ENCODE peak calls at places on chromosomes 5 and 9, in eight cellular contexts. One of them, this sample, is unnamed.

GRCh38 chr5:147509710-147510651 is at the start of gene DPYSL3:
- DNase-seq in hepatocyte: peak; percentile 87
- DNase-seq in omental fat pad: peak; percentile 27
- DNase-seq in upper lobe of right lung: peak; percentile 78
- DNase-seq in cardiac muscle cell: peak; percentile 86
- DNase-seq in left lung: peak; percentile 87
- DNase-seq in endothelial cell: peak; percentile 74
- DNase-seq in spleen: peak; percentile 83
- DNase-seq in this sample: peak; percentile 69

GRCh38 chr9:16276866-16277265 is 593.6 kb downstream of the BNC2 start:
- DNase-seq in endothelial cell: no peak
- DNase-seq in cardiac muscle cell: no peak
- DNase-seq in hepatocyte: no peak
- DNase-seq in left lung: peak; percentile 41
- DNase-seq in omental fat pad: no peak
- DNase-seq in spleen: no peak
- DNase-seq in upper lobe of right lung: no peak
- DNase-seq in this sample: no peak

GRCh38 chr9:132144708-132145365 is 17.0 kb upstream of the NTNG2 start:
- DNase-seq in cardiac muscle cell: no peak
- DNase-seq in upper lobe of right lung: no peak
- DNase-seq in left lung: no peak
- DNase-seq in omental fat pad: no peak
- DNase-seq in spleen: no peak
- DNase-seq in endothelial cell: no peak
- DNase-seq in hepatocyte: no peak
- DNase-seq in this sample: no peak

GRCh38 chr5:60903356-60903755 is 41.5 kb downstream of the ERCC8 start:
- DNase-seq in endothelial cell: no peak
- DNase-seq in hepatocyte: no peak
- DNase-seq in upper lobe of right lung: no peak
- DNase-seq in cardiac muscle cell: no peak
- DNase-seq in left lung: no peak
- DNase-seq in spleen: no peak
- DNase-seq in omental fat pad: no peak
- DNase-seq in this sample: no peak

GRCh38 chr9:133238272-133238850 is 29.3 kb upstream of the OBP2B start:
- DNase-seq in hepatocyte: peak; percentile 86
- DNase-seq in upper lobe of right lung: peak; percentile 92
- DNase-seq in left lung: peak; percentile 93
- DNase-seq in omental fat pad: peak; percentile 70
- DNase-seq in cardiac muscle cell: peak; percentile 94
- DNase-seq in spleen: peak; percentile 83
- DNase-seq in endothelial cell: peak; percentile 86
- DNase-seq in this sample: peak; percentile 84

GRCh38 chr9:93900436-93900819 is 54.7 kb downstream of the BARX1 start:
- DNase-seq in hepatocyte: no peak
- DNase-seq in upper lobe of right lung: no peak
- DNase-seq in omental fat pad: no peak
- DNase-seq in left lung: no peak
- DNase-seq in cardiac muscle cell: no peak
- DNase-seq in endothelial cell: no peak
- DNase-seq in spleen: peak; percentile 44
- DNase-seq in this sample: no peak

GRCh38 chr5:57779383-57780223 is 297.0 kb upstream of the ACTBL2 start:
- DNase-seq in upper lobe of right lung: no peak
- DNase-seq in hepatocyte: peak; percentile 73
- DNase-seq in left lung: no peak
- DNase-seq in spleen: no peak
- DNase-seq in omental fat pad: no peak
- DNase-seq in cardiac muscle cell: peak; percentile 69
- DNase-seq in endothelial cell: peak; percentile 51
- DNase-seq in this sample: peak; percentile 36

GRCh38 chr9:136192289-136193126 is 12.4 kb downstream of the LHX3 start:
- DNase-seq in omental fat pad: no peak
- DNase-seq in cardiac muscle cell: no peak
- DNase-seq in endothelial cell: no peak
- DNase-seq in hepatocyte: no peak
- DNase-seq in spleen: no peak
- DNase-seq in left lung: no peak
- DNase-seq in upper lobe of right lung: no peak
- DNase-seq in this sample: no peak

GRCh38 chr5:168446987-168447386 is 39.3 kb upstream of the RARS1 start:
- DNase-seq in left lung: no peak
- DNase-seq in cardiac muscle cell: no peak
- DNase-seq in endothelial cell: no peak
- DNase-seq in omental fat pad: no peak
- DNase-seq in upper lobe of right lung: no peak
- DNase-seq in spleen: no peak
- DNase-seq in hepatocyte: no peak
- DNase-seq in this sample: no peak

GRCh38 chr5:139692605-139693340 is 44.6 kb downstream of the CXXC5 start:
- DNase-seq in endothelial cell: no peak
- DNase-seq in cardiac muscle cell: no peak
- DNase-seq in left lung: no peak
- DNase-seq in hepatocyte: no peak
- DNase-seq in upper lobe of right lung: peak; percentile 51
- DNase-seq in omental fat pad: no peak
- DNase-seq in spleen: peak; percentile 66
- DNase-seq in this sample: peak; percentile 61

GRCh38 chr9:22446589-22446949 is at the start of gene DMRTA1:
- DNase-seq in endothelial cell: peak; percentile 83
- DNase-seq in left lung: peak; percentile 90
- DNase-seq in hepatocyte: peak; percentile 68
- DNase-seq in upper lobe of right lung: peak; percentile 92
- DNase-seq in spleen: peak; percentile 83
- DNase-seq in omental fat pad: no peak
- DNase-seq in cardiac muscle cell: peak; percentile 93
- DNase-seq in this sample: peak; percentile 66

DNA sequence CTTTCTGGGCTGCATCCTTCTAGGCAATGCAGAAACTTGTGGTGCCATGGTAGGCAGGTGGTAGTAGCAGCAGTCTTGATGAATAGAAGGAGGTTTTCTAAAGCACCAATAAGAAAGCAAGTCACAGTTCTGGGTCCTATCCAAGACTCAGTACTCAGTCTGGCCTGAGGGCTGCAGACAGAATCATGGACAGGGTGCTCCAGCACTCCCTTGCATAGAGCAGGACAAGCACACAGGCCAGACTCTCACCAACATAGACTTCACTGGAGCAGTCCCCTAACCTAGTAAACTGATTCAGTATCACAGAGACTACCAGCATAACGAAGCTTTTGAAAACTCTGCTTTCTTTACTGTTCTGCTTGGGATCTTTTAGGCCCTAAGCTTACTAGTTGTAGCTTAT is 134.0 kb upstream of the RUSC2 start:
- DNase-seq in spleen: no peak
- DNase-seq in left lung: no peak
- DNase-seq in endothelial cell: no peak
- DNase-seq in upper lobe of right lung: no peak
- DNase-seq in hepatocyte: no peak
- DNase-seq in omental fat pad: no peak
- DNase-seq in cardiac muscle cell: no peak
- DNase-seq in this sample: no peak
- TF ChIP-seq CTCF in spleen: no peak
- TF ChIP-seq CTCF in left lung: no peak
- TF ChIP-seq CTCF in endothelial cell: no peak
- TF ChIP-seq CTCF in upper lobe of right lung: no peak
- TF ChIP-seq CTCF in hepatocyte: no peak
- TF ChIP-seq CTCF in omental fat pad: no peak
- TF ChIP-seq CTCF in cardiac muscle cell: no peak
- TF ChIP-seq CTCF in this sample: no peak

GRCh38 chr9:109440797-109441287 is 57.3 kb downstream of the PTPN3 start:
- DNase-seq in upper lobe of right lung: no peak
- DNase-seq in endothelial cell: peak; percentile 51
- DNase-seq in left lung: no peak
- DNase-seq in cardiac muscle cell: peak; percentile 77
- DNase-seq in hepatocyte: peak; percentile 84
- DNase-seq in spleen: no peak
- DNase-seq in omental fat pad: no peak
- DNase-seq in this sample: peak; percentile 53
- TF ChIP-seq CTCF in upper lobe of right lung: peak; percentile 73
- TF ChIP-seq CTCF in endothelial cell: peak; percentile 73
- TF ChIP-seq CTCF in left lung: peak; percentile 77
- TF ChIP-seq CTCF in cardiac muscle cell: peak; percentile 87
- TF ChIP-seq CTCF in hepatocyte: peak; percentile 79
- TF ChIP-seq CTCF in spleen: peak; percentile 56
- TF ChIP-seq CTCF in omental fat pad: peak; percentile 62
- TF ChIP-seq CTCF in this sample: peak; percentile 80

GRCh38 chr5:176383248-176383905 is 5.0 kb downstream of the NOP16 start:
- DNase-seq in endothelial cell: no peak
- DNase-seq in omental fat pad: no peak
- DNase-seq in hepatocyte: no peak
- DNase-seq in cardiac muscle cell: no peak
- DNase-seq in upper lobe of right lung: no peak
- DNase-seq in left lung: no peak
- DNase-seq in spleen: peak; percentile 49
- DNase-seq in this sample: no peak
- TF ChIP-seq CTCF in endothelial cell: no peak
- TF ChIP-seq CTCF in omental fat pad: no peak
- TF ChIP-seq CTCF in hepatocyte: no peak
- TF ChIP-seq CTCF in cardiac muscle cell: no peak
- TF ChIP-seq CTCF in upper lobe of right lung: no peak
- TF ChIP-seq CTCF in left lung: no peak
- TF ChIP-seq CTCF in spleen: no peak
- TF ChIP-seq CTCF in this sample: no peak

GRCh38 chr5:71457106-71457505 is 1.7 kb downstream of the BDP1 start:
- DNase-seq in spleen: no peak
- DNase-seq in omental fat pad: no peak
- DNase-seq in hepatocyte: no peak
- DNase-seq in cardiac muscle cell: no peak
- DNase-seq in upper lobe of right lung: no peak
- DNase-seq in endothelial cell: no peak
- DNase-seq in left lung: no peak
- DNase-seq in this sample: no peak
- TF ChIP-seq CTCF in spleen: no peak
- TF ChIP-seq CTCF in omental fat pad: no peak
- TF ChIP-seq CTCF in hepatocyte: no peak
- TF ChIP-seq CTCF in cardiac muscle cell: no peak
- TF ChIP-seq CTCF in upper lobe of right lung: no peak
- TF ChIP-seq CTCF in endothelial cell: no peak
- TF ChIP-seq CTCF in left lung: no peak
- TF ChIP-seq CTCF in this sample: no peak

GRCh38 chr5:171541380-171541779 is 121.9 kb downstream of the FGF18 start:
- DNase-seq in omental fat pad: no peak
- DNase-seq in endothelial cell: no peak
- DNase-seq in upper lobe of right lung: no peak
- DNase-seq in left lung: no peak
- DNase-seq in spleen: no peak
- DNase-seq in cardiac muscle cell: no peak
- DNase-seq in hepatocyte: no peak
- DNase-seq in this sample: no peak

GRCh38 chr5:171537923-171538537 is 118.6 kb downstream of the FGF18 start:
- DNase-seq in hepatocyte: no peak
- DNase-seq in omental fat pad: no peak
- DNase-seq in left lung: no peak
- DNase-seq in cardiac muscle cell: no peak
- DNase-seq in spleen: no peak
- DNase-seq in endothelial cell: no peak
- DNase-seq in upper lobe of right lung: no peak
- DNase-seq in this sample: no peak

GRCh38 chr5:171542504-171543150 is 123.2 kb downstream of the FGF18 start:
- DNase-seq in omental fat pad: no peak
- DNase-seq in endothelial cell: no peak
- DNase-seq in upper lobe of right lung: no peak
- DNase-seq in spleen: no peak
- DNase-seq in hepatocyte: no peak
- DNase-seq in left lung: no peak
- DNase-seq in cardiac muscle cell: peak; percentile 35
- DNase-seq in this sample: no peak

GRCh38 chr5:171543486-171543885 is 124.0 kb downstream of the FGF18 start:
- DNase-seq in endothelial cell: no peak
- DNase-seq in cardiac muscle cell: no peak
- DNase-seq in omental fat pad: no peak
- DNase-seq in left lung: no peak
- DNase-seq in spleen: no peak
- DNase-seq in hepatocyte: no peak
- DNase-seq in upper lobe of right lung: no peak
- DNase-seq in this sample: no peak

DNA sequence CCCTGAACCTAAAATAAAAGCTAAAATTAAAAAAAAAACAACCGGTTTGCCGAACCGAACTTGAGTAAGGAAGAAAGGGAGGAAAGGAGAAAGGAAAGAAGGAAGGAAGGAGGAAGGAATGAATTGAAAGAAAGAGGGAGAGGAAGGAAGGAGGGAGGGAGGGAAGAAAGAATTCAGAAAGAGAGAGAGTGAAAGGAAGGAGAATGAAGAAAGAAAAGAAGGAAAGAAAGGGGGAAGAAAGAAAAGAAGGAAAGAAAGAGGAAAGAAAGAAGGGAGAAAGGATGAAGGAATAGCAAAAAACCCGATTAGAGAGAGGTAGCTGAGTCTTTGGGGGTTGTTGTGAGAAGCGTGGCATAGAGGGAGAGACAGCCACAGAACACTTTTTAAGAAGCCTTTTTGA is 121.4 kb downstream of the FGF18 start:
- DNase-seq in endothelial cell: no peak
- DNase-seq in upper lobe of right lung: no peak
- DNase-seq in cardiac muscle cell: no peak
- DNase-seq in omental fat pad: no peak
- DNase-seq in left lung: no peak
- DNase-seq in spleen: no peak
- DNase-seq in hepatocyte: no peak
- DNase-seq in this sample: no peak
- TF ChIP-seq CTCF in endothelial cell: no peak
- TF ChIP-seq CTCF in upper lobe of right lung: no peak
- TF ChIP-seq CTCF in cardiac muscle cell: no peak
- TF ChIP-seq CTCF in omental fat pad: no peak
- TF ChIP-seq CTCF in left lung: no peak
- TF ChIP-seq CTCF in spleen: no peak
- TF ChIP-seq CTCF in hepatocyte: no peak
- TF ChIP-seq CTCF in this sample: no peak

GRCh38 chr5:25006734-25007133 is 362.0 kb upstream of the CDH10 start:
- DNase-seq in omental fat pad: no peak
- DNase-seq in left lung: no peak
- DNase-seq in cardiac muscle cell: peak; percentile 52
- DNase-seq in hepatocyte: peak; percentile 44
- DNase-seq in upper lobe of right lung: no peak
- DNase-seq in spleen: no peak
- DNase-seq in endothelial cell: peak; percentile 5
- DNase-seq in this sample: no peak
- TF ChIP-seq CTCF in omental fat pad: no peak
- TF ChIP-seq CTCF in left lung: no peak
- TF ChIP-seq CTCF in cardiac muscle cell: no peak
- TF ChIP-seq CTCF in hepatocyte: peak; percentile 58
- TF ChIP-seq CTCF in upper lobe of right lung: no peak
- TF ChIP-seq CTCF in spleen: no peak
- TF ChIP-seq CTCF in endothelial cell: no peak
- TF ChIP-seq CTCF in this sample: peak; percentile 60

DNA sequence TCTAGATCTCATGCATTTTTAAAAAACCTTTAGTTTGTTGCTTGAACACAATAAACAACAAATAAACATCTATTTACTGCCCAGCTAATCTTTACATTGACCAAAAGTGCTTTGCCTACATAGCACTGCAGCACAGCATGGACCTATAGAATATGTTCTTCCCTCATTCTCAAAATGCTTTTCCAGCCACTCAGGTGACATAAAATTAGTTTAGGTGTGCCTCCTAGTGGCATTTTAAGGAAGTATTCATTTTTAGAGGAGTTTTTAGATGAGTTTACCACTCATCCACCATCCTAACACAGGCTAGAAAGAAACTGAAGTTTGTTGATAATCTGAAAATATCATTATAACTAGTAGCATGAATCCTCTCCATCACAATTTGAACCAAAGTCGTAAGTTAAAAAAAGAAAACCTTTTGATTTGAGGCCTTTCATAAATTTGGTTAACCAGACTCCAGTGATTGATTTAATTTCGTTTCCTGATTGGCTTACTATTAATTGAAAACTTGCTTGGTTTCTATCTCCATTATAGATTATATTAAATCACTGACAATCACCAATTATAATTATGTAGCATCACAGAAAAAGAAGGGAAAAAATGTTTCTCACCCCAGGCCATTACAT is 12.6 kb downstream of the PLGRKT start:
- DNase-seq in endothelial cell: no peak
- DNase-seq in hepatocyte: no peak
- DNase-seq in upper lobe of right lung: no peak
- DNase-seq in spleen: no peak
- DNase-seq in omental fat pad: no peak
- DNase-seq in left lung: no peak
- DNase-seq in cardiac muscle cell: no peak
- DNase-seq in this sample: no peak
- TF ChIP-seq CTCF in endothelial cell: peak; percentile 66
- TF ChIP-seq CTCF in hepatocyte: peak; percentile 8
- TF ChIP-seq CTCF in upper lobe of right lung: peak; percentile 54
- TF ChIP-seq CTCF in spleen: peak; percentile 43
- TF ChIP-seq CTCF in omental fat pad: no peak
- TF ChIP-seq CTCF in left lung: peak; percentile 31
- TF ChIP-seq CTCF in cardiac muscle cell: peak; percentile 40
- TF ChIP-seq CTCF in this sample: peak; percentile 65

This sample was measured in neural crest cell.